ENCODE peak calls at places on chromosomes 3 and 15, in seven cellular contexts. One of them, this sample, is unnamed.

GRCh38 chr15:100103828-100104227 is 237.9 kb downstream of the ADAMTS17 start:
- DNase-seq in mesenchymal stem cell: no peak
- DNase-seq in IMR-90: no peak
- DNase-seq in mesendoderm: no peak
- DNase-seq in H9: no peak
- DNase-seq in H1: no peak
- DNase-seq in trophoblast cell: no peak
- DNase-seq in this sample: no peak

GRCh38 chr15:57640935-57641682 is 49.4 kb downstream of the MYZAP start:
- DNase-seq in mesenchymal stem cell: peak
- DNase-seq in IMR-90: peak
- DNase-seq in mesendoderm: peak
- DNase-seq in H9: no peak
- DNase-seq in H1: no peak
- DNase-seq in trophoblast cell: peak
- DNase-seq in this sample: peak

GRCh38 chr15:44788748-44789147 is 52.4 kb downstream of the TRIM69 start:
- DNase-seq in mesenchymal stem cell: no peak
- DNase-seq in IMR-90: no peak
- DNase-seq in mesendoderm: no peak
- DNase-seq in H9: no peak
- DNase-seq in H1: no peak
- DNase-seq in trophoblast cell: no peak
- DNase-seq in this sample: no peak

GRCh38 chr15:60941448-60941847 is 287.7 kb downstream of the RORA start:
- DNase-seq in mesenchymal stem cell: peak
- DNase-seq in IMR-90: peak
- DNase-seq in mesendoderm: no peak
- DNase-seq in H9: no peak
- DNase-seq in H1: no peak
- DNase-seq in trophoblast cell: peak
- DNase-seq in this sample: no peak

GRCh38 chr3:143775401-143775970 is 72.8 kb downstream of the SLC9A9 start:
- DNase-seq in mesenchymal stem cell: peak
- DNase-seq in IMR-90: peak
- DNase-seq in mesendoderm: peak
- DNase-seq in H9: no peak
- DNase-seq in H1: no peak
- DNase-seq in trophoblast cell: peak
- DNase-seq in this sample: no peak

GRCh38 chr15:52486003-52486996 is 42.4 kb downstream of the MYO5A start:
- DNase-seq in mesenchymal stem cell: peak
- DNase-seq in IMR-90: no peak
- DNase-seq in mesendoderm: peak
- DNase-seq in H9: peak
- DNase-seq in H1: no peak
- DNase-seq in trophoblast cell: no peak
- DNase-seq in this sample: peak

GRCh38 chr3:13114811-13115615 is 41.8 kb upstream of the IQSEC1 start:
- DNase-seq in mesenchymal stem cell: no peak
- DNase-seq in IMR-90: no peak
- DNase-seq in mesendoderm: no peak
- DNase-seq in H9: no peak
- DNase-seq in H1: no peak
- DNase-seq in trophoblast cell: no peak
- DNase-seq in this sample: no peak

GRCh38 chr3:188531210-188531609 is 377.3 kb downstream of the LPP start:
- DNase-seq in mesenchymal stem cell: peak
- DNase-seq in IMR-90: peak
- DNase-seq in mesendoderm: no peak
- DNase-seq in H9: no peak
- DNase-seq in H1: no peak
- DNase-seq in trophoblast cell: no peak
- DNase-seq in this sample: no peak

GRCh38 chr3:170740726-170741591 is 129.0 kb downstream of the RPL22L1 start:
- DNase-seq in mesenchymal stem cell: peak
- DNase-seq in IMR-90: peak
- DNase-seq in mesendoderm: no peak
- DNase-seq in H9: no peak
- DNase-seq in H1: no peak
- DNase-seq in trophoblast cell: peak
- DNase-seq in this sample: no peak

DNA sequence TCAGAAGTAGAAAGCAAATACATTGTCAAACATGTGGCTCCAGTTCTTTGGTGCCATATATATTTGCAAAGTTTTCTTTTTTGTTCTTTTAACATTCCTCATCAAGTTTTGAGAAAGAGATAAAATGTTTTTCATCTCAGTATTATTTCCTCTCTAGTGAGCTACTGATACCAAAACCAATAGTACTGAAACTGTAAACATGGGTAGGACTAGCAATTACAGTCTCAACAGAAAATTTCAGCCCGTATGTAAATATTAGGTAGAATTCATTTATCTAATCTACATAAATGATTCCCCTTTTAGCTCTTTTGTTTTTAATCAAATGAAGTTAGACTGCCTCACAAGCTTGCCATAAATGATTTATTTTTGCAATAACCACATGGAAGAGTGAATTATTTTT is 21.4 kb downstream of the SECISBP2L start:
- DNase-seq in mesenchymal stem cell: no peak
- DNase-seq in IMR-90: no peak
- DNase-seq in mesendoderm: no peak
- DNase-seq in H9: no peak
- DNase-seq in H1: no peak
- DNase-seq in trophoblast cell: no peak
- DNase-seq in this sample: no peak
- H2AK5ac ChIP-seq in mesenchymal stem cell: no peak
- H2AK5ac ChIP-seq in IMR-90: no peak
- H2AK5ac ChIP-seq in mesendoderm: no peak
- H2AK5ac ChIP-seq in H9: no peak
- H2AK5ac ChIP-seq in H1: no peak
- H2AK5ac ChIP-seq in trophoblast cell: no peak
- H2AK5ac ChIP-seq in this sample: no peak

GRCh38 chr3:52983828-52984227 is 62.0 kb downstream of the SFMBT1 start:
- DNase-seq in mesenchymal stem cell: no peak
- DNase-seq in IMR-90: no peak
- DNase-seq in mesendoderm: no peak
- DNase-seq in H9: no peak
- DNase-seq in H1: no peak
- DNase-seq in trophoblast cell: no peak
- DNase-seq in this sample: no peak

GRCh38 chr3:52983336-52983807 is 62.5 kb downstream of the SFMBT1 start:
- DNase-seq in mesenchymal stem cell: no peak
- DNase-seq in IMR-90: no peak
- DNase-seq in mesendoderm: no peak
- DNase-seq in H9: no peak
- DNase-seq in H1: no peak
- DNase-seq in trophoblast cell: peak
- DNase-seq in this sample: no peak

GRCh38 chr3:52986049-52986448 is 59.8 kb downstream of the SFMBT1 start:
- DNase-seq in mesenchymal stem cell: peak
- DNase-seq in IMR-90: peak
- DNase-seq in mesendoderm: no peak
- DNase-seq in H9: no peak
- DNase-seq in H1: no peak
- DNase-seq in trophoblast cell: no peak
- DNase-seq in this sample: no peak

GRCh38 chr3:52990637-52991036 is 55.2 kb downstream of the SFMBT1 start:
- DNase-seq in mesenchymal stem cell: no peak
- DNase-seq in IMR-90: no peak
- DNase-seq in mesendoderm: no peak
- DNase-seq in H9: no peak
- DNase-seq in H1: no peak
- DNase-seq in trophoblast cell: no peak
- DNase-seq in this sample: no peak

DNA sequence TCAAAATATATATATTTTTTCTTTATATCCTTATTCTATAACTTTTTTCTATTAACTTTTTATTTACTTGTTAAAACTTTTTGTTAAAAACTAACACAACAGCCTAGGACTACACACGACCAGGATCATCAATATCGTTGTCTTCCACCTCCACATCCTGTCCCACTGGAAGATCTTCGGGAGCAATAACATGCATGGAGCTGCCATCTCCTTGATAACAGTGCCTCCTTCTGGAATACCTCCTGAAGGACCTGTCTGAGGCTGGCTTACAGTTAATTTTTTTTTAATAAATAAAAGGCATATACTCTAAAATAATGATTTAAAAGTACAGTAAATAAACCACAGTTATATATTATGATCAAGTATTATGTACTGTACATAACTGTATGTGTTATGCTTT is 58.9 kb downstream of the SFMBT1 start:
- DNase-seq in mesenchymal stem cell: peak
- DNase-seq in IMR-90: peak
- DNase-seq in mesendoderm: peak
- DNase-seq in H9: no peak
- DNase-seq in H1: no peak
- DNase-seq in trophoblast cell: peak
- DNase-seq in this sample: no peak
- H2AK5ac ChIP-seq in mesenchymal stem cell: no peak
- H2AK5ac ChIP-seq in IMR-90: no peak
- H2AK5ac ChIP-seq in mesendoderm: no peak
- H2AK5ac ChIP-seq in H9: no peak
- H2AK5ac ChIP-seq in H1: no peak
- H2AK5ac ChIP-seq in trophoblast cell: no peak
- H2AK5ac ChIP-seq in this sample: no peak

GRCh38 chr15:74042603-74043424 is 39.5 kb downstream of the GOLGA6A start:
- DNase-seq in mesenchymal stem cell: no peak
- DNase-seq in IMR-90: no peak
- DNase-seq in mesendoderm: no peak
- DNase-seq in H9: no peak
- DNase-seq in H1: no peak
- DNase-seq in trophoblast cell: no peak
- DNase-seq in this sample: no peak

GRCh38 chr15:74044267-74045110 is 37.9 kb downstream of the GOLGA6A start:
- DNase-seq in mesenchymal stem cell: no peak
- DNase-seq in IMR-90: no peak
- DNase-seq in mesendoderm: no peak
- DNase-seq in H9: no peak
- DNase-seq in H1: no peak
- DNase-seq in trophoblast cell: no peak
- DNase-seq in this sample: no peak

GRCh38 chr15:74045184-74045583 is 37.2 kb downstream of the GOLGA6A start:
- DNase-seq in mesenchymal stem cell: no peak
- DNase-seq in IMR-90: no peak
- DNase-seq in mesendoderm: no peak
- DNase-seq in H9: no peak
- DNase-seq in H1: no peak
- DNase-seq in trophoblast cell: no peak
- DNase-seq in this sample: no peak

GRCh38 chr15:74041777-74042435 is 40.4 kb downstream of the GOLGA6A start:
- DNase-seq in mesenchymal stem cell: no peak
- DNase-seq in IMR-90: no peak
- DNase-seq in mesendoderm: no peak
- DNase-seq in H9: no peak
- DNase-seq in H1: no peak
- DNase-seq in trophoblast cell: no peak
- DNase-seq in this sample: no peak

DNA sequence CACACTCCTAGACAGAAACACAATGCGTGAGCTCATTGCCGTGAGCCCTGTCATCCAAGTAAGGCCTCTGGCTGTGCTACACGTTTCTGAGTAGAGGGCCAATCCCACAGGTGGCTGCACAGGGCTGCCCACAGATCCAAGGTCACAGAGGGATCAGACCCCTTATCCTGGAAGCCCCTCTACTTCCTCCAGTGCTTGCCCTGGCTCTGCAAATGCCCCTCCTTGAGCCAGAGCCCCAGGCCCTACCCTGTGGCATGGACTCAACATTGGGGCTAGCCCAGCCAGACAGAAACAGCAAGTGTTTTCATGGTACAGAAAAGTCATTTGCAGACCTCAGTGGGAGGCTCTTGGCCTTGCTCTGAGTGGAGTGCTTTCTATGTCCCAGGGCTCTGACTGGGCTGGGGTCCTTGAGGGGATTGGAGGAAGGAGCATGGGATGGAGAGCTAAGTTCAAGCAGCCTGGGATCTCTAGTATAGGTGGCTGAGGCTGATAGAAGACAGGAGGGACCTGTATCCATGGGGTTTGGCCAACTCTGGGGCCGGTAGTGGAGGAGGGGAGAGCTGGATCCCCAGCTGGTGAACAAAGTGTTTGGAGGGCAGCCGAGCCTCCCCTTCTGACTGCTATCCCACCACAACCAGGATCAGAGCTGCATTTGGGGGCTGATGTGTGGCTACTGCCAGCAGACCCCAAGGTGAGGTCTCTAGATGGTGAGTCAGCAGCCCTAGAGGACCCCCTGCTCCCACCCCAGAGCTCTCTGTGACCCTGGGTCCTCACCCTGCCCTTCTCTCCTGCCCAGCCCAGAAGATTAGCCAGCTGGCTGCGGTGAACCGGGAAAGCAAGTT is 38.7 kb downstream of the GOLGA6A start:
- DNase-seq in mesenchymal stem cell: no peak
- DNase-seq in IMR-90: no peak
- DNase-seq in mesendoderm: no peak
- DNase-seq in H9: no peak
- DNase-seq in H1: no peak
- DNase-seq in trophoblast cell: no peak
- DNase-seq in this sample: no peak
- H2AK5ac ChIP-seq in mesenchymal stem cell: no peak
- H2AK5ac ChIP-seq in IMR-90: no peak
- H2AK5ac ChIP-seq in mesendoderm: no peak
- H2AK5ac ChIP-seq in H9: no peak
- H2AK5ac ChIP-seq in H1: no peak
- H2AK5ac ChIP-seq in trophoblast cell: no peak
- H2AK5ac ChIP-seq in this sample: no peak

GRCh38 chr3:72999971-73000370 is 3.4 kb downstream of the PPP4R2 start:
- DNase-seq in mesenchymal stem cell: no peak
- DNase-seq in IMR-90: no peak
- DNase-seq in mesendoderm: no peak
- DNase-seq in H9: no peak
- DNase-seq in H1: no peak
- DNase-seq in trophoblast cell: no peak
- DNase-seq in this sample: no peak

GRCh38 chr3:73007992-73008712 is 11.5 kb downstream of the PPP4R2 start:
- DNase-seq in mesenchymal stem cell: no peak
- DNase-seq in IMR-90: no peak
- DNase-seq in mesendoderm: no peak
- DNase-seq in H9: no peak
- DNase-seq in H1: no peak
- DNase-seq in trophoblast cell: no peak
- DNase-seq in this sample: no peak

GRCh38 chr3:73009008-73009407 is 12.4 kb downstream of the PPP4R2 start:
- DNase-seq in mesenchymal stem cell: no peak
- DNase-seq in IMR-90: no peak
- DNase-seq in mesendoderm: no peak
- DNase-seq in H9: no peak
- DNase-seq in H1: no peak
- DNase-seq in trophoblast cell: no peak
- DNase-seq in this sample: no peak

GRCh38 chr3:73009750-73010149 is 13.1 kb downstream of the PPP4R2 start:
- DNase-seq in mesenchymal stem cell: no peak
- DNase-seq in IMR-90: no peak
- DNase-seq in mesendoderm: no peak
- DNase-seq in H9: no peak
- DNase-seq in H1: no peak
- DNase-seq in trophoblast cell: no peak
- DNase-seq in this sample: no peak

GRCh38 chr3:73004316-73004715 is 7.7 kb downstream of the PPP4R2 start:
- DNase-seq in mesenchymal stem cell: no peak
- DNase-seq in IMR-90: no peak
- DNase-seq in mesendoderm: no peak
- DNase-seq in H9: no peak
- DNase-seq in H1: no peak
- DNase-seq in trophoblast cell: no peak
- DNase-seq in this sample: no peak
- H2AK5ac ChIP-seq in mesenchymal stem cell: no peak
- H2AK5ac ChIP-seq in IMR-90: no peak
- H2AK5ac ChIP-seq in mesendoderm: no peak
- H2AK5ac ChIP-seq in H9: no peak
- H2AK5ac ChIP-seq in H1: no peak
- H2AK5ac ChIP-seq in trophoblast cell: no peak
- H2AK5ac ChIP-seq in this sample: no peak

This sample was measured in neuronal stem cell.